ENCODE peak calls at places on chromosome 6, in six cellular contexts. K is endothelial cell of umbilical vein, V is IMR-90, S is breast epithelium, Z is HCT116, L is body of pancreas. X is an unnamed sample.
A peak's percentile ranks its signal among the peaks of the same experiment; 100 is the strongest.

GRCh38 chr6:328184-328670 is 35.9 kb downstream of the DUSP22 start:
- DNase-seq in K (peak; percentile 32), V (peak; percentile 92), Z (no peak), S (no peak), L (no peak), X (no peak)

GRCh38 chr6:704037-704436 is 11.1 kb upstream of the EXOC2 start:
- DNase-seq in S (no peak), V (peak; percentile 86), Z (no peak), L (no peak), K (no peak), X (no peak)

GRCh38 chr6:46983007-46983411 is 59.1 kb downstream of the ADGRF1 start:
- DNase-seq in Z (no peak), L (no peak), K (peak; percentile 27), S (no peak), V (no peak), X (no peak)

GRCh38 chr6:6191476-6191875 is 129.0 kb downstream of the F13A1 start:
- DNase-seq in V (no peak), L (no peak), Z (no peak), K (no peak), S (no peak), X (no peak)

GRCh38 chr6:95581073-95581472 is 3.7 kb downstream of the MANEA start:
- DNase-seq in K (no peak), Z (no peak), V (peak; percentile 51), S (no peak), L (no peak), X (no peak)

GRCh38 chr6:56954389-56955170 is at the start of gene BEND6:
- DNase-seq in L (peak; percentile 27), S (no peak), V (peak; percentile 87), Z (no peak), K (peak; percentile 59), X (no peak)

GRCh38 chr6:108133594-108134179 is 32.1 kb upstream of the NR2E1 start:
- DNase-seq in L (peak; percentile 88), Z (peak; percentile 66), S (peak; percentile 65), V (peak; percentile 74), K (peak; percentile 80), X (peak; percentile 87)

GRCh38 chr6:105137388-105137787 is 42.4 kb downstream of the POPDC3 start:
- DNase-seq in L (no peak), Z (no peak), V (no peak), K (no peak), S (no peak), X (no peak)

DNA sequence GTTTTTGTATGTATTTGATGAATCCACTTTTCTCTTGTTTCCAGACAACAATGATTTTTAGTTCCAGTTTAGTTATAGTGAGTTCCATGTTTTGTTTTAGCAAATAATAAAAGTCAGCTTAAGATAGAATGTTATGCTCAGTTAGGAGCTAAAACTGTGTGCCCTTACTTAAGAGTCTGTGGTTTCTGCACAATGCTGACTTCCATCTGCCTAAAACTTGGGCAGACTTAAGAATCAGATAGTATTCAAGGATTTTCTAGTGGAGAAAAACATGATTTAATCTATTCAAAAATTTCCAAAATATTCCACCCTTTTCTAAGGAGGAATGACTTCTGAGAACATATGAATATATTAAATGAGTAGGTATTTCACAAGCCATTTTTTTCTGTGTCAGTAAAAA is 32.8 kb downstream of the LAMA4 start:
- DNase-seq in S (no peak), L (no peak), K (no peak), Z (no peak), V (no peak), X (no peak)
- H3K4me3 ChIP-seq in S (no peak overlapping the region), L (no peak overlapping the region), K (no peak overlapping the region), Z (no peak overlapping the region), V (no peak overlapping the region), X (no peak overlapping the region)

DNA sequence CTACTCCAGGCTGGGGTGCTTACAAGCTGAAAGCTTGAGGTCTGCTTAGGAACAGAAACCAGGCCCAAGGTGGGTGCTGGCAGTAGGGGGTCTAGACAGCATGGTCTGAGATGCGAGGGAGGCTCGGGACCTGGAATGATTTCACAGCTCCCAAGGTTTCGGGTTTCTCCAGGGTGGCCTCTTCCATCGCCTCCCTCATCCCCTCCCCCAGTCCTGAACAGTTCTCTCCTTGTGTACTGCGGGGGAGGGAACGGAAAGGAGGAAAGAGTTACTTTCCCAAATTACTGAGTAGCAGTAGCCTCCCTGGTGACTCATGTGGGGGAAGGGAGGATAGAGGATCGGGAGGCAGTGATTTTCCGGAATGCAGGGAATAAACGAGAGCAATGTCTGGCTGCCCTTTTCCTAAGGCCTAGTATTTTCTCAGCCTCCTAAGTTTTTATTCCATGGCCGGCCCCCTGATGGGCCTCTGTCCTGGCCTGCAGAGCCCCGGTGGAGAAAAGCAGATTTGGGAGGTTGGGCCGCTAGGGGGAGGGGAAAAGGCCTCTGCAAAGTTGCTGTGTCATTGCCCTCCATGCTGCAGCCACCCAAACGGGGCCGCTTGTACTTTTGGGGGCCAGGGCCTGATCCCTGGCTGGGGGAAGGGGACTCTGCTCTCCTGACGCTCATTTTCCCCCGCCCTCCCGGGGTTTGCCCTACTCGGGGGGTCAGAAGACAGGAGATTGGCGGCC is 1.5 kb downstream of the BRD2 start:
- DNase-seq in K (peak; percentile 81), L (peak; percentile 77), S (peak; percentile 67), Z (peak; percentile 82), V (peak; percentile 97), X (peak; percentile 94)
- TF ChIP-seq POLR2A in K (peak; percentile 12), L (no peak), S (peak; percentile 28), Z (peak; percentile 32), V (peak; percentile 54), X (no peak)

DNA sequence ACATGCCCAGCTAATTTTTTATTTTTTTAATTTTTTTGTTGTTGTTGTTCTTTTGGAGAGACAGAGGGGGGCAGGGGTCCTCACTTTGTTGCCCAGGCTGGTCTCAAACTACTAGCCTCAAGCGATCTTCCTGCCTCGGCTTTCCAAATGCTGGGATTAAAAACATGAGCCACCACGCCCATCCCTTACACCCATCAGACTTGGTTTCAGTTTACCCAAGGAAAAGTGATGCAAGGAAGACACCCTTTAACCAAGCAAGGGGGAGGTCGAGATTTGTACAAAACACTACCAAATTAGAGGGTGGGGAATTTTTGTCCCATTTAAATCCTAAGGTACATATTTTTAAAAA is 210.1 kb downstream of the ARHGAP18 start:
- DNase-seq in V (no peak), Z (no peak), S (no peak), K (no peak), L (no peak), X (no peak)
- TF ChIP-seq CTCF in V (no peak), Z (no peak), S (no peak), K (no peak), L (no peak), X (no peak)

GRCh38 chr6:116059713-116060571 is 749 bp downstream of the FRK start:
- DNase-seq in L (peak; percentile 52), S (no peak), K (no peak), Z (no peak), V (no peak), X (no peak)

GRCh38 chr6:116062496-116062895 is 1.8 kb upstream of the FRK start:
- DNase-seq in V (no peak), L (no peak), K (no peak), S (no peak), Z (no peak), X (no peak)

GRCh38 chr6:116060572-116061283 is at the start of gene FRK:
- DNase-seq in K (peak; percentile 47), V (peak; percentile 24), L (peak; percentile 76), Z (peak; percentile 62), S (no peak), X (no peak)

GRCh38 chr6:116055513-116055912 is 5.2 kb downstream of the FRK start:
- DNase-seq in S (no peak), V (no peak), Z (no peak), K (no peak), L (no peak), X (no peak)

DNA sequence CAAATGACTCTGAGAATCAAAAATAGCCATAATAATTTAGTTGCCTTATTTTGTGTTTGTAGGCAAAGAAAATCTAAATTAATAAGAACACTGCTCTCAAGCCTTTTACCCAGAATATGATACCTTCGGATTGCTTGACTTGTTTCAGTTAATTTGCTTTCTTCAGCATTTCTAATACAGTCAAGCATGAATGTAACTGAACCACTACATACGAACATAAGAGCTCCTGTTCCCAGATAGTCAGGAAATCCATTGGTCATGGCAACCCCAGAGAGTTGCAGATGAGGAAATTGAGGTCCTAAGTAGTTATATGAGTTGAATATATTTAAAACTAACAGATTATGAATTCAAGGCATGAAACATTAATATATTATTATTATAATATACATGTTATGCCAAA is 2.9 kb downstream of the FRK start:
- DNase-seq in Z (no peak), K (no peak), V (no peak), S (no peak), L (no peak), X (no peak)
- H3K4me3 ChIP-seq in Z (no peak overlapping the region), K (no peak overlapping the region), V (no peak overlapping the region), S (no peak overlapping the region), L (no peak overlapping the region), X (no peak overlapping the region)

X was measured in lower leg skin.